ENCODE peak calls at places on chromosome 17, in five cellular contexts. E is stimulated activated CD4-positive, alpha-beta T cell treated with anti-CD3 and anti-CD28 coated beads, TNF-alpha, amount 100 ng/mL, for 48 hours; K is cardiac muscle cell; R is MCF 10A; X is aorta. C is an unnamed sample.

GRCh38 chr17:38918129-38918913 is 7.1 kb upstream of the LASP1NB start:
- DNase-seq in E (no peak), K (no peak), R (no peak), X (peak; percentile 77), C (no peak)

GRCh38 chr17:31674305-31674704 is 184.7 kb downstream of the COPRS start:
- DNase-seq in E (no peak), K (peak; percentile 78), R (peak; percentile 80), X (no peak), C (no peak)

GRCh38 chr17:55842405-55843158 is 91.7 kb downstream of the PCTP start:
- DNase-seq in E (no peak), K (no peak), R (no peak), X (no peak), C (no peak)

GRCh38 chr17:83200231-83200699 is 120.9 kb downstream of the METRNL start:
- DNase-seq in E (no peak), K (no peak), R (no peak), X (peak; percentile 92), C (no peak)

GRCh38 chr17:78038748-78039288 is 80.3 kb downstream of the TNRC6C start:
- DNase-seq in E (no peak), K (no peak), R (peak; percentile 42), X (no peak), C (no peak)

GRCh38 chr17:82152556-82153294 is 54.7 kb upstream of the FASN start:
- DNase-seq in E (no peak), K (no peak), R (no peak), X (no peak), C (no peak)

GRCh38 chr17:78173025-78173715 is 4.8 kb downstream of the SYNGR2 start:
- DNase-seq in E (no peak), K (no peak), R (no peak), X (no peak), C (peak; percentile 87)

GRCh38 chr17:42879596-42879985 is 21.0 kb upstream of the G6PC1 start:
- DNase-seq in E (no peak), K (peak; percentile 7), R (no peak), X (no peak), C (no peak)

GRCh38 chr17:32805029-32805976 is 71.6 kb downstream of the MYO1D start:
- DNase-seq in E (no peak), K (no peak), R (no peak), X (no peak), C (no peak)

GRCh38 chr17:31869797-31870568 is 10.9 kb upstream of the COPRS start:
- DNase-seq in E (no peak), K (no peak), R (no peak), X (no peak), C (no peak)

GRCh38 chr17:20981046-20981920 is 61.5 kb downstream of the USP22 start:
- DNase-seq in E (no peak), K (no peak), R (no peak), X (no peak), C (no peak)

GRCh38 chr17:72119963-72120877 is 600 bp upstream of the SOX9 start:
- DNase-seq in E (no peak), K (peak; percentile 84), R (peak; percentile 61), X (no peak), C (no peak)

GRCh38 chr17:51528116-51528515 is 267.8 kb downstream of the UTP18 start:
- DNase-seq in E (no peak), K (no peak), R (no peak), X (no peak), C (no peak)

GRCh38 chr17:4679652-4680051 is 24.3 kb downstream of the PELP1 start:
- DNase-seq in E (no peak), K (peak; percentile 46), R (peak; percentile 44), X (no peak), C (no peak)

GRCh38 chr17:48622857-48623256 is 3.3 kb downstream of the HOXB9 start:
- DNase-seq in E (no peak), K (no peak), R (no peak), X (no peak), C (no peak)

GRCh38 chr17:3683054-3683511 is 12.9 kb downstream of the P2RX5 start:
- DNase-seq in E (peak; percentile 45), K (peak; percentile 39), R (peak; percentile 44), X (no peak), C (peak; percentile 46)

GRCh38 chr17:64326420-64327054 is 63.5 kb upstream of the TEX2 start:
- DNase-seq in E (no peak), K (peak; percentile 96), R (peak; percentile 100), X (peak; percentile 90), C (no peak)

GRCh38 chr17:76493505-76494167 is 7.6 kb downstream of the RHBDF2 start:
- DNase-seq in E (no peak), K (no peak), R (no peak), X (no peak), C (no peak)

GRCh38 chr17:43832168-43832975 is 574 bp downstream of the MPP3 start:
- DNase-seq in E (no peak), K (peak; percentile 68), R (peak; percentile 67), X (peak; percentile 92), C (no peak)

GRCh38 chr17:7915611-7916382 is at the start of gene RNF227:
- DNase-seq in E (peak; percentile 90), K (peak; percentile 99), R (peak; percentile 97), X (peak; percentile 97), C (peak; percentile 54)

GRCh38 chr17:40490982-40491381 is 10.4 kb downstream of the TNS4 start:
- DNase-seq in E (no peak), K (no peak), R (no peak), X (no peak), C (no peak)

GRCh38 chr17:43200127-43200526 is 11.5 kb upstream of the TMEM106A start:
- DNase-seq in E (no peak), K (peak; percentile 21), R (no peak), X (no peak), C (no peak)

GRCh38 chr17:6536053-6536452 is 20.3 kb downstream of the PITPNM3 start:
- DNase-seq in E (no peak), K (no peak), R (no peak), X (peak; percentile 41), C (no peak)

GRCh38 chr17:55437165-55437605 is 15.6 kb upstream of the MMD start:
- DNase-seq in E (no peak), K (no peak), R (no peak), X (no peak), C (peak; percentile 78)

GRCh38 chr17:28744104-28744801 is 442 bp downstream of the TRAF4 start:
- DNase-seq in E (no peak), K (peak; percentile 69), R (peak; percentile 40), X (peak; percentile 88), C (no peak)

GRCh38 chr17:36641331-36641876 is 40.0 kb downstream of the MRM1 start:
- DNase-seq in E (no peak), K (no peak), R (no peak), X (no peak), C (no peak)

GRCh38 chr17:41377546-41377945 is 4.6 kb downstream of the KRT34 start:
- DNase-seq in E (no peak), K (peak; percentile 18), R (no peak), X (no peak), C (no peak)

GRCh38 chr17:28875856-28876564 is 21.2 kb downstream of the ERAL1 start:
- DNase-seq in E (no peak), K (no peak), R (no peak), X (no peak), C (no peak)

GRCh38 chr17:80423536-80424225 is 8.7 kb downstream of the ENDOV start:
- DNase-seq in E (no peak), K (no peak), R (no peak), X (peak; percentile 49), C (no peak)

GRCh38 chr17:31122746-31123145 is 28.0 kb downstream of the NF1 start:
- DNase-seq in E (no peak), K (no peak), R (no peak), X (no peak), C (no peak)

GRCh38 chr17:81401727-81402529 is 6.7 kb downstream of the BAHCC1 start:
- DNase-seq in E (no peak), K (peak; percentile 65), R (peak; percentile 37), X (no peak), C (no peak)

C was measured in GM12864.